ENCODE peak calls at places on chromosomes 2 and 18, in ten cellular contexts. Y is skeletal muscle cell, T is activated gamma-delta T cell treated with Interleukin-2 at 50 U/mL for 16 hours, V is RWPE1, F is T-cell, H is GOT3, K is psoas muscle, U is T-helper 1 cell, A is 8988T, O is gastrocnemius medialis. S is an unnamed sample.
A peak's percentile ranks its signal among the peaks of the same experiment; 100 is the strongest.

GRCh38 chr2:38436227-38436664 is 59.2 kb upstream of the ATL2 start:
- DNase-seq in H (no peak), Y (no peak), O (no peak), V (no peak), F (no peak), U (no peak), T (no peak), K (no peak), A (no peak), S (no peak)

GRCh38 chr2:11875481-11875880 is 129.0 kb downstream of the LPIN1 start:
- DNase-seq in U (no peak), A (no peak), V (no peak), Y (no peak), K (no peak), H (no peak), O (no peak), T (no peak), F (no peak), S (no peak)

GRCh38 chr2:23320058-23320457 is 64.9 kb upstream of the KLHL29 start:
- DNase-seq in V (no peak), A (no peak), K (no peak), Y (no peak), O (no peak), T (no peak), H (no peak), F (no peak), U (no peak), S (no peak)

GRCh38 chr2:129050116-129050515 is 731.4 kb upstream of the HS6ST1 start:
- DNase-seq in Y (no peak), A (no peak), F (no peak), U (no peak), H (no peak), O (no peak), K (no peak), T (no peak), V (no peak), S (no peak)

GRCh38 chr2:105883911-105884694 is 139.4 kb downstream of the NCK2 start:
- DNase-seq in V (no peak), O (no peak), A (no peak), K (no peak), U (no peak), H (no peak), F (no peak), Y (no peak), T (no peak), S (no peak)

GRCh38 chr18:71849407-71849806 is 694.7 kb downstream of the CBLN2 start:
- DNase-seq in F (no peak), Y (no peak), H (no peak), A (no peak), V (no peak), O (no peak), K (peak; percentile 24), T (no peak), U (no peak), S (no peak)

GRCh38 chr2:102999958-103000357 is 238.1 kb downstream of the TMEM182 start:
- DNase-seq in F (no peak), V (no peak), U (no peak), A (no peak), T (no peak), H (no peak), O (no peak), K (no peak), Y (no peak), S (no peak)

GRCh38 chr2:129199501-129199900 is 780.0 kb upstream of the RAB6C start:
- DNase-seq in K (no peak), A (no peak), Y (no peak), V (no peak), U (no peak), O (no peak), F (no peak), T (no peak), H (no peak), S (no peak)

GRCh38 chr2:197086500-197086899 is 160.0 kb upstream of the PGAP1 start:
- DNase-seq in V (no peak), U (no peak), K (no peak), A (no peak), T (no peak), Y (no peak), O (no peak), F (no peak), H (no peak), S (no peak)

GRCh38 chr18:63511285-63511684 is 30.9 kb upstream of the SERPINB12 start:
- DNase-seq in U (no peak), K (no peak), H (no peak), F (no peak), V (peak; percentile 28), T (no peak), A (no peak), O (no peak), Y (peak; percentile 15), S (no peak)

GRCh38 chr2:19775315-19775714 is 126.5 kb downstream of the TTC32 start:
- DNase-seq in Y (no peak), H (no peak), A (no peak), V (no peak), U (no peak), K (no peak), F (no peak), T (no peak), O (no peak), S (no peak)

GRCh38 chr2:112794841-112795240 is 10.5 kb upstream of the IL1A start:
- DNase-seq in V (no peak), U (no peak), A (no peak), F (no peak), O (no peak), K (no peak), H (no peak), T (no peak), Y (no peak), S (no peak)

GRCh38 chr2:73142937-73143336 is 30.2 kb upstream of the RAB11FIP5 start:
- DNase-seq in T (no peak), U (no peak), H (no peak), Y (no peak), V (no peak), A (no peak), K (no peak), O (no peak), F (no peak), S (no peak)

GRCh38 chr2:110126926-110127325 is 11.3 kb upstream of the MALL start:
- DNase-seq in A (no peak), H (no peak), T (no peak), V (no peak), O (no peak), K (no peak), Y (no peak), F (no peak), U (no peak), S (no peak)

GRCh38 chr2:23401427-23402204 is 16.6 kb downstream of the KLHL29 start:
- DNase-seq in O (no peak), T (no peak), U (no peak), K (no peak), A (no peak), V (no peak), Y (no peak), F (no peak), H (no peak), S (no peak)

GRCh38 chr2:160429248-160430000 is 64.2 kb downstream of the RBMS1 start:
- DNase-seq in A (no peak), V (no peak), O (no peak), U (no peak), F (no peak), H (no peak), T (no peak), Y (no peak), K (no peak), S (no peak)

GRCh38 chr18:33558529-33558928 is 19.5 kb upstream of the ASXL3 start:
- DNase-seq in H (no peak), F (no peak), T (no peak), V (no peak), Y (no peak), A (no peak), K (no peak), O (no peak), U (no peak), S (no peak)

GRCh38 chr2:208172125-208172524 is 8.7 kb upstream of the CRYGA start:
- DNase-seq in A (no peak), K (no peak), F (no peak), H (no peak), V (no peak), O (no peak), U (no peak), Y (no peak), T (no peak), S (no peak)

GRCh38 chr18:63074987-63075404 is 244.6 kb downstream of the BCL2 start:
- DNase-seq in F (peak; percentile 55), A (peak; percentile 24), T (peak; percentile 39), H (no peak), O (peak; percentile 56), Y (no peak), V (peak; percentile 76), U (peak; percentile 16), K (peak; percentile 87), S (peak; percentile 59)

GRCh38 chr2:232120911-232121310 is 159.4 kb downstream of the DIS3L2 start:
- DNase-seq in T (no peak), K (no peak), F (no peak), U (no peak), H (no peak), A (no peak), O (no peak), V (no peak), Y (no peak), S (no peak)

GRCh38 chr18:7824970-7825369 is 257.9 kb downstream of the PTPRM start:
- DNase-seq in U (no peak), T (no peak), V (no peak), H (no peak), O (no peak), A (no peak), F (no peak), K (peak; percentile 59), Y (no peak), S (no peak)

GRCh38 chr2:216465580-216466197 is 33.0 kb upstream of the RPL37A start:
- DNase-seq in H (no peak), O (no peak), V (no peak), U (no peak), T (no peak), K (no peak), A (no peak), Y (no peak), F (no peak), S (no peak)

GRCh38 chr2:31049264-31049663 is 89.0 kb downstream of the GALNT14 start:
- DNase-seq in A (no peak), T (no peak), U (no peak), O (no peak), H (no peak), V (no peak), F (no peak), K (no peak), Y (no peak), S (no peak)

GRCh38 chr2:219230201-219230540 is 565 bp downstream of the ANKZF1 start:
- DNase-seq in Y (no peak), T (no peak), V (peak; percentile 51), K (peak; percentile 74), U (no peak), H (no peak), O (no peak), F (no peak), A (peak; percentile 60), S (no peak)

GRCh38 chr2:26245810-26246209 is 1.1 kb downstream of the HADHB start:
- DNase-seq in A (no peak), K (no peak), H (no peak), V (no peak), F (no peak), Y (no peak), O (no peak), T (no peak), U (no peak), S (no peak)

GRCh38 chr2:118807668-118808428 is 39.6 kb downstream of the EN1 start:
- DNase-seq in V (no peak), F (no peak), K (no peak), Y (no peak), U (no peak), T (no peak), H (no peak), A (no peak), O (no peak), S (no peak)

GRCh38 chr2:222736301-222736700 is 64.8 kb downstream of the MOGAT1 start:
- DNase-seq in T (no peak), V (no peak), O (no peak), K (no peak), A (no peak), Y (no peak), H (no peak), U (no peak), F (no peak), S (no peak)

GRCh38 chr2:67526283-67526682 is 129.2 kb downstream of the ETAA1 start:
- DNase-seq in H (no peak), Y (peak; percentile 83), V (no peak), T (no peak), A (no peak), O (no peak), K (no peak), F (no peak), U (no peak), S (no peak)